ENCODE peak calls at places on chromosomes 12 and 14, in four cellular contexts. W is fibroblast of gingiva; M is activated CD4-positive, alpha-beta T cell treated with anti-CD3 and anti-CD28 coated beads for 1 hour; S is GM04504. X is an unnamed sample.

GRCh38 chr12:92582466-92582865 is 120.3 kb upstream of the PLEKHG7 start:
- DNase-seq in S (no peak), M (no peak), W (peak), X (no peak)

GRCh38 chr12:20722142-20722541 is 27.0 kb downstream of the SLCO1C1 start:
- DNase-seq in M (no peak), W (no peak), S (no peak), X (no peak)

GRCh38 chr12:69331482-69331845 is 16.7 kb upstream of the LYZ start:
- DNase-seq in M (no peak), S (no peak), W (no peak), X (no peak)

GRCh38 chr14:105867961-105868599 is 341.7 kb downstream of the TMEM121 start:
- DNase-seq in S (no peak), M (peak), W (no peak), X (no peak)

GRCh38 chr12:89051065-89051677 is 301.1 kb downstream of the DUSP6 start:
- DNase-seq in M (no peak), S (peak), W (peak), X (no peak)

GRCh38 chr12:29672580-29672979 is 111.2 kb downstream of the TMTC1 start:
- DNase-seq in S (no peak), W (no peak), M (no peak), X (no peak)

GRCh38 chr14:24189460-24189859 is 844 bp upstream of the IPO4 start:
- DNase-seq in W (no peak), S (no peak), M (no peak), X (no peak)

GRCh38 chr14:99360774-99361595 is 89.0 kb upstream of the BCL11B start:
- DNase-seq in S (no peak), M (no peak), W (no peak), X (no peak)

GRCh38 chr12:130775953-130776856 is 60.1 kb upstream of the RIMBP2 start:
- DNase-seq in W (peak), M (peak), S (peak), X (no peak)

GRCh38 chr12:13573698-13574321 is 377.3 kb downstream of the EMP1 start:
- DNase-seq in S (peak), M (no peak), W (peak), X (no peak)

GRCh38 chr12:88057994-88058718 is 29.0 kb upstream of the C12orf50 start:
- DNase-seq in S (peak), W (no peak), M (no peak), X (no peak)

GRCh38 chr12:86777335-86777734 is 521.1 kb upstream of the MGAT4C start:
- DNase-seq in M (no peak), W (no peak), S (no peak), X (no peak)

GRCh38 chr12:6285532-6286306 is 24.8 kb upstream of the PLEKHG6 start:
- DNase-seq in M (no peak), S (no peak), W (peak), X (no peak)

GRCh38 chr14:104872469-104873341 is 7.6 kb downstream of the CEP170B start:
- DNase-seq in W (peak), S (peak), M (no peak), X (no peak)

GRCh38 chr12:532908-533565 is 73.3 kb downstream of the B4GALNT3 start:
- DNase-seq in W (no peak), M (no peak), S (peak), X (no peak)

GRCh38 chr12:43063642-43064041 is 474.1 kb upstream of the PRICKLE1 start:
- DNase-seq in M (no peak), W (peak), S (no peak), X (no peak)

GRCh38 chr12:82574191-82574590 is 112.5 kb upstream of the TMTC2 start:
- DNase-seq in M (no peak), S (no peak), W (no peak), X (no peak)

X was measured in effector memory CD4-positive, alpha-beta T cell.